ENCODE peak calls at places on chromosomes 2 and 18, in four cellular contexts. A, Z, C and F are unnamed samples.

GRCh38 chr2:38440655-38441054 is 63.6 kb upstream of the ATL2 start:
- DNase-seq in A (no peak), Z (no peak), C (no peak), F (no peak)

GRCh38 chr2:70496819-70497218 is 56.8 kb downstream of the TGFA start:
- DNase-seq in A (no peak), Z (no peak), C (no peak), F (no peak)

GRCh38 chr18:39058386-39059000 is 1492.9 kb upstream of the CELF4 start:
- DNase-seq in A (peak; percentile 10), Z (no peak), C (no peak), F (no peak)

GRCh38 chr2:29367986-29368677 is 252.9 kb downstream of the CLIP4 start:
- DNase-seq in A (no peak), Z (no peak), C (no peak), F (no peak)

GRCh38 chr2:120935339-120936313 is 200.0 kb downstream of the GLI2 start:
- DNase-seq in A (no peak), Z (no peak), C (no peak), F (no peak)

GRCh38 chr2:80971-81736 is 34.8 kb upstream of the FAM110C start:
- DNase-seq in A (no peak), Z (no peak), C (no peak), F (no peak)

GRCh38 chr2:81324046-81324445 is 1019.5 kb upstream of the LRRTM1 start:
- DNase-seq in A (peak; percentile 43), Z (peak; percentile 0), C (no peak), F (peak; percentile 38)

GRCh38 chr2:165660361-165660760 is 133.7 kb downstream of the GALNT3 start:
- DNase-seq in A (no peak), Z (no peak), C (no peak), F (no peak)

GRCh38 chr2:240819404-240820013 is 510 bp downstream of the KIF1A start:
- DNase-seq in A (peak; percentile 78), Z (no peak), C (peak; percentile 55), F (no peak)

GRCh38 chr18:13216732-13217465 is 1.7 kb upstream of the LDLRAD4 start:
- DNase-seq in A (peak; percentile 63), Z (peak; percentile 35), C (peak; percentile 77), F (no peak)

GRCh38 chr2:2324119-2324518 is 7.0 kb downstream of the MYT1L start:
- DNase-seq in A (peak; percentile 90), Z (no peak), C (no peak), F (no peak)

GRCh38 chr2:167293172-167293781 is 405.0 kb downstream of the XIRP2 start:
- DNase-seq in A (peak; percentile 42), Z (peak; percentile 9), C (peak; percentile 90), F (no peak)

GRCh38 chr2:205024822-205025518 is 479.7 kb downstream of the PARD3B start:
- DNase-seq in A (peak; percentile 55), Z (no peak), C (no peak), F (no peak)

GRCh38 chr2:120568975-120569268 is 166.7 kb upstream of the GLI2 start:
- DNase-seq in A (peak; percentile 35), Z (no peak), C (no peak), F (no peak)

GRCh38 chr2:159518321-159519005 is 97.9 kb downstream of the BAZ2B start:
- DNase-seq in A (no peak), Z (no peak), C (no peak), F (no peak)

GRCh38 chr2:104897515-104898184 is 43.7 kb downstream of the POU3F3 start:
- DNase-seq in A (no peak), Z (no peak), C (no peak), F (no peak)

GRCh38 chr2:10389596-10389995 is 58.5 kb downstream of the ODC1 start:
- DNase-seq in A (no peak), Z (no peak), C (no peak), F (no peak)

GRCh38 chr2:237732790-237733349 is 65.7 kb upstream of the RBM44 start:
- DNase-seq in A (peak; percentile 46), Z (no peak), C (peak; percentile 72), F (no peak)

GRCh38 chr18:46152436-46152807 is 48.2 kb downstream of the HAUS1 start:
- DNase-seq in A (no peak), Z (no peak), C (no peak), F (no peak)